ENCODE peak calls at places on chromosomes 13 and 19, in nine cellular contexts. J is endodermal cell; F is Peyer's patch; Z is pancreas; U is right lobe of liver; Y is CD8-positive, alpha-beta memory T cell; A is CD8-positive, alpha-beta T cell; X is keratinocyte; Q is GM23248. I is an unnamed sample. For H3K27me3, the result is how much of the 10 kb centered on the place peaks cover.

GRCh38 chr19:47260476-47260875 is 4.2 kb downstream of the CCDC9 start:
- DNase-seq in Q (no peak), A (no peak), J (no peak), Z (peak), X (no peak), U (no peak), Y (no peak), F (no peak), I (no peak)

GRCh38 chr19:39557791-39558622 is 18.0 kb upstream of the EID2 start:
- DNase-seq in F (no peak), Q (no peak), Z (no peak), A (no peak), U (no peak), Y (no peak), X (no peak), J (no peak), I (no peak)

GRCh38 chr13:98853791-98854191 is 101.3 kb upstream of the SLC15A1 start:
- DNase-seq in J (no peak), A (no peak), U (no peak), Z (no peak), Q (peak), F (no peak), Y (no peak), X (no peak), I (peak)

GRCh38 chr13:46614582-46614981 is 61.6 kb downstream of the LRCH1 start:
- DNase-seq in U (no peak), Q (no peak), Y (no peak), F (no peak), Z (no peak), A (no peak), J (no peak), X (no peak), I (no peak)

GRCh38 chr13:92682832-92683517 is 543.6 kb upstream of the GPC6 start:
- DNase-seq in Q (no peak), A (no peak), F (no peak), J (no peak), Z (no peak), U (no peak), Y (no peak), X (no peak), I (no peak)

GRCh38 chr19:49094505-49095482 is 9.5 kb downstream of the SNRNP70 start:
- DNase-seq in A (no peak), Q (peak), F (no peak), Y (no peak), J (no peak), X (no peak), Z (no peak), U (no peak), I (no peak)

GRCh38 chr19:43806848-43807247 is 4.6 kb upstream of the LYPD5 start:
- DNase-seq in F (no peak), U (no peak), Z (no peak), Y (no peak), Q (no peak), X (no peak), A (no peak), J (no peak), I (no peak)

GRCh38 chr19:38736413-38737280 is 7.6 kb downstream of the CAPN12 start:
- DNase-seq in X (no peak), Z (peak), Q (peak), Y (peak), U (peak), F (peak), J (peak), A (peak), I (peak)

GRCh38 chr13:101258071-101258470 is 158.2 kb downstream of the NALCN start:
- DNase-seq in F (no peak), Q (peak), J (peak), Y (no peak), A (no peak), U (no peak), X (no peak), Z (no peak), I (no peak)

GRCh38 chr13:50257646-50258045 is 242.4 kb downstream of the KCNRG start:
- DNase-seq in U (no peak), Z (no peak), X (no peak), J (no peak), Y (no peak), F (no peak), Q (no peak), A (no peak), I (no peak)

GRCh38 chr19:45091031-45091918 is 1.7 kb upstream of the PPP1R37 start:
- DNase-seq in X (no peak), U (peak), J (peak), Q (peak), F (peak), Z (peak), Y (peak), A (peak), I (peak)

GRCh38 chr19:57103573-57104277 is 16.1 kb upstream of the USP29 start:
- DNase-seq in U (no peak), A (peak), Y (peak), J (peak), X (no peak), Z (no peak), F (peak), Q (peak), I (peak)

GRCh38 chr13:39210961-39211534 is 172.8 kb downstream of the NHLRC3 start:
- DNase-seq in J (no peak), F (no peak), U (no peak), X (peak), Z (no peak), A (no peak), Y (no peak), Q (peak), I (no peak)

GRCh38 chr19:36987091-36987490 is 71.0 kb downstream of the ZNF568 start:
- DNase-seq in Z (no peak), Q (no peak), Y (no peak), J (no peak), A (no peak), F (no peak), U (no peak), X (no peak), I (no peak)

GRCh38 chr19:40191836-40192646 is 815 bp downstream of the MAP3K10 start:
- DNase-seq in A (no peak), U (no peak), X (no peak), J (peak), Y (no peak), Z (peak), F (peak), Q (peak), I (peak)

GRCh38 chr19:27776524-27776923 is 1436.4 kb downstream of the UQCRFS1 start:
- DNase-seq in X (no peak), U (no peak), Q (no peak), Y (no peak), A (no peak), F (no peak), J (peak), Z (no peak), I (no peak)

GRCh38 chr19:49229416-49229815 is 71.8 kb downstream of the TRPM4 start:
- DNase-seq in Y (no peak), F (no peak), J (no peak), Z (no peak), U (no peak), Q (no peak), X (no peak), A (no peak), I (no peak)

GRCh38 chr13:106533940-106534843 is 1.3 kb downstream of the EFNB2 start:
- DNase-seq in Q (peak), Y (no peak), A (peak), Z (peak), J (peak), U (peak), X (no peak), F (peak), I (peak)

GRCh38 chr13:41148421-41149283 is 16.1 kb upstream of the KBTBD6 start:
- DNase-seq in J (peak), Z (no peak), Q (no peak), X (no peak), F (no peak), U (no peak), Y (no peak), A (no peak), I (no peak)

GRCh38 chr13:25375727-25376358 is 4.1 kb downstream of the ATP8A2 start:
- DNase-seq in X (no peak), Q (peak), J (peak), U (no peak), A (no peak), Z (no peak), Y (no peak), F (peak), I (peak)

GRCh38 chr13:29418026-29418425 is 177.5 kb downstream of the SLC7A1 start:
- DNase-seq in A (no peak), J (no peak), Z (no peak), X (no peak), F (no peak), U (no peak), Y (no peak), Q (no peak), I (no peak)

GRCh38 chr19:19447536-19448237 is 42.2 kb downstream of the GATAD2A start:
- DNase-seq in A (peak), X (no peak), Q (peak), Y (peak), J (no peak), U (no peak), F (no peak), Z (no peak), I (no peak)

GRCh38 chr19:17623224-17623935 is 64.8 kb downstream of the UNC13A start:
- DNase-seq in Q (no peak), Z (no peak), A (no peak), Y (no peak), F (no peak), J (no peak), U (no peak), X (no peak), I (no peak)

GRCh38 chr13:59409651-59410200 is 754.0 kb downstream of the DIAPH3 start:
- DNase-seq in U (no peak), X (no peak), F (no peak), A (no peak), Q (no peak), J (peak), Y (no peak), Z (no peak), I (no peak)

GRCh38 chr13:55566779-55567178 is 1573.9 kb upstream of the PRR20A start:
- DNase-seq in A (no peak), X (no peak), J (no peak), U (no peak), Z (no peak), Q (no peak), Y (no peak), F (no peak), I (no peak)

GRCh38 chr19:40216013-40216776 is 2.0 kb downstream of the TTC9B start:
- DNase-seq in Y (no peak), Q (no peak), F (no peak), Z (no peak), X (no peak), J (no peak), A (no peak), U (no peak), I (no peak)

GRCh38 chr19:13160557-13160956 is 10.3 kb downstream of the IER2 start:
- DNase-seq in Q (peak), U (no peak), A (no peak), Y (no peak), J (no peak), Z (no peak), F (peak), X (no peak), I (no peak)

GRCh38 chr13:113881614-113882265 is 17.9 kb upstream of the GAS6 start:
- DNase-seq in Y (no peak), Z (no peak), Q (no peak), A (no peak), F (no peak), J (peak), X (no peak), U (no peak), I (no peak)

GRCh38 chr19:44948763-44949374 is 3.0 kb downstream of the APOC2 start:
- DNase-seq in F (no peak), U (no peak), Q (peak), Z (no peak), Y (no peak), X (no peak), A (no peak), J (no peak), I (no peak)

DNA sequence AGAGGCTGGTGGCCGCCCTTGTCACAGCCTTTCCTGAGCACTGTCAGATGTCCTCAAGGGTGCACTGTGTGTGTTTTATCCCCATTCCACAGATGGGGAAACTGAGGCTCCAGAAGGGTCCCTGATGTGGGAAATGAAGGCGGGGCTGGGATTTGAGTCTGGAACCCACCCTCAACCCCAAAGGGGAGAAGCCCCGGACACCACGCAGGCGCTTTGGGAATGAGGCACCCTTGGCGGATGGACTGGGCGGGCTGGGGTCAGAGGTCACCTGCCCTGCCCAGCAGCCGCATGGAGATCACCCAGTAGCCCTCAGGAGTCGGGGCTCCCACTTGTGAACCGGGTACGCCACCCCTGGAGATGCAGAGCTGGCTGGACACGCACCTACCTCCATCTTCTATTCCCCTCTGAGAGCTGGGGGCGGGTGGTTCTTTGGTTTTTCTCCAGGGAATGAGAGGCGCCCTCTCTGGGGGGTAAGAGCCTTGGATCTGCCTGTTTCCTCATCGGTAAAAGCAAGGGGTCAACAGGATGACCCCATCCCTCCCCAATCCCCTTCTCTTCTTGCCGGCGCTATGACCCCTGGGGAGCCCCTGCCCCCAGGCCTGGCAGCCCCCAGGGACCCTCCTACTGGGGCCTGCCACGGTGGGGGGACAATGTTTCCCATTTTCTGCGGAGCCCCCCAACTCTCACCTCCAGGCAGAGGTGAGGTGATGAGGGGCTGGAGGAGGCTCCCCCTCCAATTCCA is 8.3 kb upstream of the ONECUT3 start:
- DNase-seq in U (no peak), Z (no peak), F (no peak), X (no peak), J (no peak), A (no peak), Y (no peak), Q (no peak), I (no peak)
- H3K27me3 ChIP-seq in U (under half), Z (under half), F (half or more), X (under half), J (half or more), A (under half), Y (under half), Q (under half), I (half or more)

DNA sequence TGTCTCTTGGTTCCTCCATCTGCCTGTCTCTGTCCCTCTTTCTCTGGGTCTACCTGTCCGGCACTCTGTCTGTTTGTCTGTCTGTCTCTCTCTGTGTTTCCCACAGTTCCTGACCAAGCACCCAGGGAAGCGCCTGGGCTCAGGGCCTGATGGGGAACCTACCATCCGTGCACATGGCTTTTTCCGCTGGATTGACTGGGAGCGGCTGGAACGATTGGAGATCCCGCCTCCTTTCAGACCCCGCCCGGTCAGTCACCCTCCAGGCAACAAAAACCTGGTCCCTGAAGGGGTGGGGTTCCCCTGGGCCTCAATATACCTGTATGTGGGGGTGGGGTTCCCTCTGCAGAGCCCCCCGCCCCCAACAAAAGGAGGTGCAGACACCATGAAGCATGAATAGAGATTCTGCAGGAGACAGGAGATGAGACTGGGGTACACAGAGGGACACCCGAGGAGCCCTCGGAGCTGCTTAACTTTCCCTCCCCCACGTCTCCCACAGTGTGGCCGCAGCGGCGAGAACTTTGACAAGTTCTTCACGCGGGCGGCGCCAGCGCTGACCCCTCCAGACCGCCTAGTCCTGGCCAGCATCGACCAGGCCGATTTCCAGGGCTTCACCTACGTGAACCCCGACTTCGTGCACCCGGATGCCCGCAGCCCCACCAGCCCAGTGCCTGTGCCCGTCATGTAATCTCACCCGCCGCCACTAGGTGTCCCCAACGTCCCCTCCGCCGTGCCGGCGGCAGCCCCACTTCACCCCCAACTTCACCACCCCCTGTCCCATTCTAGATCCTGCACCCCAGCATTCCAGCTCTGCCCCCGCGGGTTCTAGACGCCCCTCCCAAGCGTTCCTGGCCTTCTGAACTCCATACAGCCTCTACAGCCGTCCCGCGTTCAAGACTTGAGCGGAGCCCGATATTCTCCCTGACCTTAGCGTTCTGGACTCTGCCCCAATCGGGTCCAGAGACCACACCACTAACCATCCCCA is 2.6 kb upstream of the CACNG7 start:
- DNase-seq in U (peak), X (no peak), A (peak), Y (peak), F (peak), Q (peak), Z (peak), J (peak), I (peak)
- H3K27me3 ChIP-seq in U (under half), X (under half), A (under half), Y (under half), F (under half), Q (half or more), Z (under half), J (half or more), I (half or more)

GRCh38 chr19:35858311-35858710 is 1.6 kb downstream of the KIRREL2 start:
- DNase-seq in F (no peak), U (no peak), J (no peak), Z (no peak), A (no peak), Q (no peak), X (no peak), Y (no peak), I (no peak)
- H3K27me3 ChIP-seq in F (under half), U (under half), J (half or more), Z (under half), A (under half), Q (half or more), X (under half), Y (under half), I (half or more)

GRCh38 chr19:9032136-9032626 is 22.0 kb upstream of the MUC16 start:
- DNase-seq in F (no peak), U (no peak), A (no peak), Z (no peak), J (no peak), X (no peak), Q (no peak), Y (no peak), I (no peak)

GRCh38 chr19:9039728-9040127 is 29.5 kb upstream of the MUC16 start:
- DNase-seq in A (no peak), Z (no peak), U (no peak), Q (no peak), J (no peak), X (no peak), Y (no peak), F (no peak), I (no peak)

GRCh38 chr19:9040131-9040530 is 29.9 kb upstream of the MUC16 start:
- DNase-seq in Z (no peak), A (no peak), U (no peak), X (no peak), F (no peak), Q (no peak), Y (no peak), J (no peak), I (no peak)

GRCh38 chr19:9041023-9041422 is 30.8 kb upstream of the MUC16 start:
- DNase-seq in Y (no peak), F (no peak), A (no peak), Z (no peak), X (no peak), J (no peak), Q (no peak), U (no peak), I (no peak)

GRCh38 chr19:9037415-9038062 is 27.3 kb upstream of the MUC16 start:
- DNase-seq in Z (no peak), Y (no peak), A (no peak), F (no peak), J (no peak), U (no peak), X (no peak), Q (no peak), I (no peak)
- H3K27me3 ChIP-seq in Z (under half), Y (under half), A (under half), F (under half), J (under half), U (under half), X (under half), Q (under half), I (under half)

DNA sequence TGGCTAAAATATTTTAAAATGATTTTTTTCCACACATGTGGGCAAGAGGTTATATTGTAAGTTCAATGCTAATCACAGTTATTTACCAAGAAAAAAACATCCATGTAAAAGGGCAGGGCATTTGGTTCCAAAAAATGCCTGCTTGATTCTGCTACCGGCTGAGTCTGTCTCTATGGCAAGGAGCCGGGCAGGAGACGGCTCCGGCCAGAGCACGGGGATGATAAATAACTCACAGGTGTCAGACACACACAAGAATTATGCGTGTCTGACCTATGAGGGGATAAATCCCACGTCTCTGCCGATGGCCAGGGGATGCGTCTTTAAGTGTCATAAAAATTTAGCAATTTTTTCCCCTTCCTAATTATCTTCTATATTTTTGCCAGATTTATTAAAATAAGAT is 253.8 kb downstream of the ZNF536 start:
- DNase-seq in F (no peak), Q (no peak), J (no peak), Y (no peak), X (no peak), U (no peak), Z (no peak), A (no peak), I (no peak)
- H3K27me3 ChIP-seq in F (under half), Q (under half), J (under half), Y (under half), X (under half), U (under half), Z (under half), A (under half), I (under half)